ENCODE peak calls at places on chromosomes 1 and 21, in six cellular contexts. One of them, this sample, is unnamed.

GRCh38 chr1:39692152-39693064 is 1.2 kb upstream of the HPCAL4 start:
- DNase-seq in right lobe of liver: no peak
- DNase-seq in M059J: no peak
- DNase-seq in stimulated activated CD8-positive, alpha-beta memory T cell treated with anti-CD3 and anti-CD28 coated beads, Interleukin-2, amount 100 ng/mL, for 48 hours: no peak
- DNase-seq in colonic mucosa: no peak
- DNase-seq in cardiac muscle cell: no peak
- DNase-seq in this sample: no peak

GRCh38 chr1:204196068-204196795 is at the start of gene KISS1:
- DNase-seq in M059J: no peak
- DNase-seq in stimulated activated CD8-positive, alpha-beta memory T cell treated with anti-CD3 and anti-CD28 coated beads, Interleukin-2, amount 100 ng/mL, for 48 hours: no peak
- DNase-seq in cardiac muscle cell: no peak
- DNase-seq in colonic mucosa: no peak
- DNase-seq in right lobe of liver: no peak
- DNase-seq in this sample: no peak

GRCh38 chr21:16047857-16048256 is 318.1 kb downstream of the USP25 start:
- DNase-seq in colonic mucosa: no peak
- DNase-seq in right lobe of liver: no peak
- DNase-seq in M059J: no peak
- DNase-seq in cardiac muscle cell: no peak
- DNase-seq in stimulated activated CD8-positive, alpha-beta memory T cell treated with anti-CD3 and anti-CD28 coated beads, Interleukin-2, amount 100 ng/mL, for 48 hours: no peak
- DNase-seq in this sample: no peak

GRCh38 chr1:174800221-174800791 is 199.4 kb upstream of the CACYBP start:
- DNase-seq in colonic mucosa: peak; percentile 17
- DNase-seq in cardiac muscle cell: peak; percentile 5
- DNase-seq in right lobe of liver: no peak
- DNase-seq in M059J: peak; percentile 21
- DNase-seq in stimulated activated CD8-positive, alpha-beta memory T cell treated with anti-CD3 and anti-CD28 coated beads, Interleukin-2, amount 100 ng/mL, for 48 hours: no peak
- DNase-seq in this sample: peak; percentile 11

GRCh38 chr1:235832011-235832410 is 34.7 kb downstream of the LYST start:
- DNase-seq in stimulated activated CD8-positive, alpha-beta memory T cell treated with anti-CD3 and anti-CD28 coated beads, Interleukin-2, amount 100 ng/mL, for 48 hours: no peak
- DNase-seq in colonic mucosa: no peak
- DNase-seq in right lobe of liver: no peak
- DNase-seq in M059J: no peak
- DNase-seq in cardiac muscle cell: no peak
- DNase-seq in this sample: no peak

GRCh38 chr1:205270764-205271163 is 43.0 kb downstream of the TMCC2 start:
- DNase-seq in colonic mucosa: no peak
- DNase-seq in cardiac muscle cell: no peak
- DNase-seq in M059J: peak; percentile 53
- DNase-seq in stimulated activated CD8-positive, alpha-beta memory T cell treated with anti-CD3 and anti-CD28 coated beads, Interleukin-2, amount 100 ng/mL, for 48 hours: no peak
- DNase-seq in right lobe of liver: no peak
- DNase-seq in this sample: no peak

GRCh38 chr1:50047916-50048694 is 24.4 kb upstream of the AGBL4 start:
- DNase-seq in M059J: no peak
- DNase-seq in colonic mucosa: peak; percentile 30
- DNase-seq in cardiac muscle cell: peak; percentile 1
- DNase-seq in stimulated activated CD8-positive, alpha-beta memory T cell treated with anti-CD3 and anti-CD28 coated beads, Interleukin-2, amount 100 ng/mL, for 48 hours: no peak
- DNase-seq in right lobe of liver: peak; percentile 32
- DNase-seq in this sample: no peak

GRCh38 chr1:11529763-11530730 is 51.1 kb downstream of the DISP3 start:
- DNase-seq in stimulated activated CD8-positive, alpha-beta memory T cell treated with anti-CD3 and anti-CD28 coated beads, Interleukin-2, amount 100 ng/mL, for 48 hours: no peak
- DNase-seq in cardiac muscle cell: no peak
- DNase-seq in colonic mucosa: no peak
- DNase-seq in right lobe of liver: no peak
- DNase-seq in M059J: no peak
- DNase-seq in this sample: no peak

GRCh38 chr1:64537942-64538341 is 68.0 kb downstream of the CACHD1 start:
- DNase-seq in right lobe of liver: no peak
- DNase-seq in colonic mucosa: no peak
- DNase-seq in cardiac muscle cell: no peak
- DNase-seq in M059J: no peak
- DNase-seq in stimulated activated CD8-positive, alpha-beta memory T cell treated with anti-CD3 and anti-CD28 coated beads, Interleukin-2, amount 100 ng/mL, for 48 hours: no peak
- DNase-seq in this sample: no peak

GRCh38 chr1:210654176-210654786 is 325.6 kb downstream of the HHAT start:
- DNase-seq in stimulated activated CD8-positive, alpha-beta memory T cell treated with anti-CD3 and anti-CD28 coated beads, Interleukin-2, amount 100 ng/mL, for 48 hours: no peak
- DNase-seq in right lobe of liver: no peak
- DNase-seq in M059J: peak; percentile 65
- DNase-seq in colonic mucosa: no peak
- DNase-seq in cardiac muscle cell: no peak
- DNase-seq in this sample: no peak

GRCh38 chr1:232764458-232765231 is 40.6 kb upstream of the MAP10 start:
- DNase-seq in colonic mucosa: peak; percentile 79
- DNase-seq in M059J: peak; percentile 7
- DNase-seq in stimulated activated CD8-positive, alpha-beta memory T cell treated with anti-CD3 and anti-CD28 coated beads, Interleukin-2, amount 100 ng/mL, for 48 hours: no peak
- DNase-seq in cardiac muscle cell: no peak
- DNase-seq in right lobe of liver: no peak
- DNase-seq in this sample: no peak

GRCh38 chr21:20020032-20020431 is 978.2 kb upstream of the NCAM2 start:
- DNase-seq in right lobe of liver: no peak
- DNase-seq in colonic mucosa: no peak
- DNase-seq in M059J: no peak
- DNase-seq in stimulated activated CD8-positive, alpha-beta memory T cell treated with anti-CD3 and anti-CD28 coated beads, Interleukin-2, amount 100 ng/mL, for 48 hours: no peak
- DNase-seq in cardiac muscle cell: no peak
- DNase-seq in this sample: no peak

GRCh38 chr1:96865731-96866684 is 144.4 kb downstream of the PTBP2 start:
- DNase-seq in right lobe of liver: no peak
- DNase-seq in stimulated activated CD8-positive, alpha-beta memory T cell treated with anti-CD3 and anti-CD28 coated beads, Interleukin-2, amount 100 ng/mL, for 48 hours: no peak
- DNase-seq in colonic mucosa: no peak
- DNase-seq in cardiac muscle cell: no peak
- DNase-seq in M059J: peak; percentile 95
- DNase-seq in this sample: peak; percentile 75

GRCh38 chr21:41506526-41507520 is 1.1 kb downstream of the TMPRSS2 start:
- DNase-seq in cardiac muscle cell: peak; percentile 27
- DNase-seq in M059J: peak; percentile 61
- DNase-seq in colonic mucosa: peak; percentile 73
- DNase-seq in stimulated activated CD8-positive, alpha-beta memory T cell treated with anti-CD3 and anti-CD28 coated beads, Interleukin-2, amount 100 ng/mL, for 48 hours: no peak
- DNase-seq in right lobe of liver: no peak
- DNase-seq in this sample: no peak

GRCh38 chr1:81717230-81717629 is 83.5 kb upstream of the ADGRL2 start:
- DNase-seq in M059J: no peak
- DNase-seq in colonic mucosa: no peak
- DNase-seq in stimulated activated CD8-positive, alpha-beta memory T cell treated with anti-CD3 and anti-CD28 coated beads, Interleukin-2, amount 100 ng/mL, for 48 hours: no peak
- DNase-seq in cardiac muscle cell: no peak
- DNase-seq in right lobe of liver: no peak
- DNase-seq in this sample: no peak

GRCh38 chr1:226717256-226717909 is 21.7 kb downstream of the ITPKB start:
- DNase-seq in M059J: peak; percentile 82
- DNase-seq in colonic mucosa: no peak
- DNase-seq in right lobe of liver: no peak
- DNase-seq in cardiac muscle cell: no peak
- DNase-seq in stimulated activated CD8-positive, alpha-beta memory T cell treated with anti-CD3 and anti-CD28 coated beads, Interleukin-2, amount 100 ng/mL, for 48 hours: no peak
- DNase-seq in this sample: no peak

GRCh38 chr1:154546264-154547043 is 12.0 kb downstream of the UBE2Q1 start:
- DNase-seq in colonic mucosa: peak; percentile 47
- DNase-seq in right lobe of liver: peak; percentile 58
- DNase-seq in M059J: peak; percentile 65
- DNase-seq in stimulated activated CD8-positive, alpha-beta memory T cell treated with anti-CD3 and anti-CD28 coated beads, Interleukin-2, amount 100 ng/mL, for 48 hours: peak; percentile 18
- DNase-seq in cardiac muscle cell: peak; percentile 80
- DNase-seq in this sample: peak; percentile 86

GRCh38 chr1:160685266-160685665 is 26.4 kb downstream of the CD48 start:
- DNase-seq in M059J: no peak
- DNase-seq in cardiac muscle cell: no peak
- DNase-seq in colonic mucosa: no peak
- DNase-seq in right lobe of liver: no peak
- DNase-seq in stimulated activated CD8-positive, alpha-beta memory T cell treated with anti-CD3 and anti-CD28 coated beads, Interleukin-2, amount 100 ng/mL, for 48 hours: no peak
- DNase-seq in this sample: no peak

GRCh38 chr1:170959385-170959784 is 24.1 kb downstream of the MROH9 start:
- DNase-seq in cardiac muscle cell: no peak
- DNase-seq in right lobe of liver: no peak
- DNase-seq in colonic mucosa: no peak
- DNase-seq in M059J: peak; percentile 24
- DNase-seq in stimulated activated CD8-positive, alpha-beta memory T cell treated with anti-CD3 and anti-CD28 coated beads, Interleukin-2, amount 100 ng/mL, for 48 hours: no peak
- DNase-seq in this sample: peak; percentile 41

GRCh38 chr1:10788592-10789006 is 7.8 kb downstream of the CASZ1 start:
- DNase-seq in M059J: peak; percentile 46
- DNase-seq in right lobe of liver: peak; percentile 74
- DNase-seq in stimulated activated CD8-positive, alpha-beta memory T cell treated with anti-CD3 and anti-CD28 coated beads, Interleukin-2, amount 100 ng/mL, for 48 hours: no peak
- DNase-seq in colonic mucosa: no peak
- DNase-seq in cardiac muscle cell: peak; percentile 64
- DNase-seq in this sample: no peak

GRCh38 chr1:7616076-7616833 is 154.8 kb upstream of the VAMP3 start:
- DNase-seq in right lobe of liver: no peak
- DNase-seq in colonic mucosa: peak; percentile 33
- DNase-seq in stimulated activated CD8-positive, alpha-beta memory T cell treated with anti-CD3 and anti-CD28 coated beads, Interleukin-2, amount 100 ng/mL, for 48 hours: peak; percentile 4
- DNase-seq in M059J: peak; percentile 46
- DNase-seq in cardiac muscle cell: peak; percentile 90
- DNase-seq in this sample: peak; percentile 72

GRCh38 chr1:173330149-173330951 is 123.2 kb upstream of the TNFSF4 start:
- DNase-seq in colonic mucosa: no peak
- DNase-seq in cardiac muscle cell: no peak
- DNase-seq in right lobe of liver: no peak
- DNase-seq in stimulated activated CD8-positive, alpha-beta memory T cell treated with anti-CD3 and anti-CD28 coated beads, Interleukin-2, amount 100 ng/mL, for 48 hours: no peak
- DNase-seq in M059J: peak; percentile 77
- DNase-seq in this sample: peak; percentile 73

GRCh38 chr1:92994105-92994712 is 32.9 kb upstream of the DIPK1A start:
- DNase-seq in colonic mucosa: peak; percentile 86
- DNase-seq in stimulated activated CD8-positive, alpha-beta memory T cell treated with anti-CD3 and anti-CD28 coated beads, Interleukin-2, amount 100 ng/mL, for 48 hours: no peak
- DNase-seq in right lobe of liver: no peak
- DNase-seq in cardiac muscle cell: peak; percentile 95
- DNase-seq in M059J: peak; percentile 82
- DNase-seq in this sample: peak; percentile 76